ENCODE peak calls at places on chromosomes 4 and X, in six cellular contexts. M is head of caudate nucleus; Q is mucosa of descending colon; V is CD8-positive, alpha-beta T cell; U is HS-5; T is brain microvascular endothelial cell. P is an unnamed sample.

GRCh38 chr4:57146444-57146843 is 36.3 kb upstream of the IGFBP7 start:
- DNase-seq in Q (no peak), V (no peak), U (no peak), M (no peak), T (no peak), P (no peak)

GRCh38 chr4:88008624-88009235 is 1.3 kb downstream of the PKD2 start:
- DNase-seq in V (no peak), T (peak; percentile 49), U (no peak), Q (no peak), M (no peak), P (no peak)

GRCh38 chrX:72306085-72306801 is 529 bp upstream of the CITED1 start:
- DNase-seq in V (no peak), U (no peak), T (no peak), M (no peak), Q (no peak), P (no peak)

GRCh38 chr4:30755306-30755705 is 35.1 kb downstream of the PCDH7 start:
- DNase-seq in Q (no peak), V (no peak), T (no peak), M (no peak), U (no peak), P (no peak)

GRCh38 chrX:83845397-83845796 is 15.5 kb upstream of the CYLC1 start:
- DNase-seq in V (no peak), T (peak; percentile 2), M (no peak), U (no peak), Q (no peak), P (no peak)

GRCh38 chrX:153494541-153495361 is at the start of gene BGN:
- DNase-seq in Q (no peak), V (no peak), M (peak; percentile 31), T (no peak), U (no peak), P (no peak)

GRCh38 chr4:10753856-10754384 is 69.4 kb upstream of the CLNK start:
- DNase-seq in Q (no peak), V (no peak), M (no peak), U (no peak), T (no peak), P (no peak)

GRCh38 chr4:23819041-23819511 is 70.8 kb downstream of the PPARGC1A start:
- DNase-seq in V (no peak), U (no peak), Q (no peak), T (peak; percentile 0), M (no peak), P (no peak)

GRCh38 chr4:163505374-163505773 is 10.9 kb downstream of the TMA16 start:
- DNase-seq in Q (no peak), M (no peak), T (no peak), U (no peak), V (no peak), P (no peak)

GRCh38 chr4:144712775-144713174 is 66.8 kb downstream of the HHIP start:
- DNase-seq in T (no peak), V (no peak), Q (no peak), U (no peak), M (no peak), P (no peak)

GRCh38 chr4:48342559-48342878 is 1.2 kb downstream of the SLAIN2 start:
- DNase-seq in T (no peak), U (no peak), V (peak; percentile 21), Q (no peak), M (no peak), P (peak; percentile 17)

GRCh38 chr4:109947457-109947856 is 34.8 kb downstream of the EGF start:
- DNase-seq in U (peak; percentile 18), T (peak; percentile 54), M (no peak), Q (no peak), V (no peak), P (no peak)

GRCh38 chr4:182042945-182043344 is 200.3 kb upstream of the TENM3 start:
- DNase-seq in T (no peak), Q (no peak), M (no peak), V (no peak), U (no peak), P (no peak)

GRCh38 chr4:8938137-8938536 is 66.5 kb upstream of the HMX1 start:
- DNase-seq in U (no peak), Q (no peak), T (no peak), V (no peak), M (no peak), P (no peak)

GRCh38 chr4:20026456-20026855 is 225.2 kb upstream of the SLIT2 start:
- DNase-seq in V (no peak), T (peak; percentile 28), Q (no peak), M (no peak), U (no peak), P (no peak)

P was measured in activated T-cell treated with anti-CD3 and anti-CD28 coated beads for 4 hours.